ENCODE peak calls at places on chromosome 12, in five cellular contexts. I is gastrocnemius medialis, K is mucosa of descending colon, X is GM23338, J is upper lobe of left lung. Z is an unnamed sample. For H3K36me3, the result is how much of the 10 kb centered on the place peaks cover.

GRCh38 chr12:92528586-92528985 is 174.2 kb upstream of the PLEKHG7 start:
- ATAC-seq in J (no peak), X (no peak), I (no peak), K (no peak), Z (no peak)

GRCh38 chr12:15526033-15526432 is 203.7 kb downstream of the PTPRO start:
- ATAC-seq in I (no peak), K (peak), X (no peak), J (no peak), Z (no peak)

GRCh38 chr12:105020241-105020962 is 34.3 kb downstream of the NOPCHAP1 start:
- ATAC-seq in X (no peak), I (no peak), J (peak), K (no peak), Z (no peak)

GRCh38 chr12:32894566-32894965 is 2.0 kb downstream of the PKP2 start:
- ATAC-seq in X (no peak), K (no peak), J (no peak), I (no peak), Z (no peak)

GRCh38 chr12:87150969-87151662 is 878.1 kb downstream of the C12orf50 start:
- ATAC-seq in J (no peak), I (no peak), K (no peak), X (peak), Z (no peak)

GRCh38 chr12:75935544-75936242 is 95.9 kb downstream of the PHLDA1 start:
- ATAC-seq in I (no peak), K (no peak), J (no peak), X (no peak), Z (no peak)

GRCh38 chr12:32270818-32271710 is 128.3 kb upstream of the FGD4 start:
- ATAC-seq in I (no peak), J (no peak), X (peak), K (peak), Z (no peak)

GRCh38 chr12:116248930-116249329 is 28.6 kb downstream of the MED13L start:
- ATAC-seq in K (no peak), J (no peak), X (no peak), I (no peak), Z (no peak)

GRCh38 chr12:12909995-12910391 is 18.6 kb downstream of the GPRC5A start:
- ATAC-seq in X (no peak), J (peak), K (peak), I (peak), Z (peak)

GRCh38 chr12:115569694-115570093 is 707.8 kb downstream of the MED13L start:
- ATAC-seq in X (peak), K (no peak), J (no peak), I (no peak), Z (no peak)

GRCh38 chr12:68292157-68292940 is 38.9 kb upstream of the IL22 start:
- ATAC-seq in J (no peak), X (no peak), I (no peak), K (no peak), Z (no peak)

GRCh38 chr12:28794796-28795195 is 354.3 kb upstream of the FAR2 start:
- ATAC-seq in I (no peak), X (no peak), J (no peak), K (no peak), Z (no peak)

GRCh38 chr12:110262442-110263388 is 18.3 kb upstream of the ATP2A2 start:
- ATAC-seq in I (no peak), J (peak), X (no peak), K (peak), Z (no peak)

GRCh38 chr12:124130717-124131670 is 158.0 kb downstream of the ZNF664 start:
- ATAC-seq in X (peak), I (no peak), J (no peak), K (peak), Z (no peak)

GRCh38 chr12:47876404-47876960 is 28.3 kb downstream of the VDR start:
- ATAC-seq in J (no peak), X (no peak), K (no peak), I (no peak), Z (no peak)

GRCh38 chr12:94254270-94254669 is 105.9 kb downstream of the PLXNC1 start:
- ATAC-seq in X (no peak), I (no peak), K (no peak), J (no peak), Z (no peak)

GRCh38 chr12:45299132-45299692 is 83.3 kb downstream of the ANO6 start:
- ATAC-seq in J (no peak), X (no peak), I (peak), K (peak), Z (peak)

GRCh38 chr12:101803978-101804377 is 26.8 kb downstream of the GNPTAB start:
- ATAC-seq in X (no peak), K (no peak), I (no peak), J (no peak), Z (no peak)

GRCh38 chr12:129773170-129773493 is 130.7 kb downstream of the TMEM132D start:
- ATAC-seq in J (no peak), I (no peak), K (no peak), X (no peak), Z (no peak)

GRCh38 chr12:50634379-50634778 is 129.5 kb upstream of the ATF1 start:
- ATAC-seq in J (no peak), I (no peak), X (no peak), K (no peak), Z (no peak)

GRCh38 chr12:64946132-64946829 is 121.8 kb downstream of the TBC1D30 start:
- ATAC-seq in J (peak), I (peak), K (peak), X (no peak), Z (peak)

GRCh38 chr12:53207042-53207441 is at the start of gene ITGB7:
- ATAC-seq in I (no peak), X (peak), K (peak), J (peak), Z (peak)

GRCh38 chr12:94603434-94604068 is 46.8 kb downstream of the TMCC3 start:
- ATAC-seq in K (peak), X (peak), I (peak), J (no peak), Z (no peak)

GRCh38 chr12:59626382-59626781 is 30.6 kb downstream of the SLC16A7 start:
- ATAC-seq in X (no peak), J (no peak), K (no peak), I (no peak), Z (no peak)

GRCh38 chr12:52914722-52915121 is 9.8 kb upstream of the KRT8 start:
- ATAC-seq in K (no peak), I (no peak), J (no peak), X (no peak), Z (no peak)

GRCh38 chr12:58086006-58086405 is 144.6 kb downstream of the ATP23 start:
- ATAC-seq in J (no peak), I (no peak), X (no peak), K (no peak), Z (no peak)

DNA sequence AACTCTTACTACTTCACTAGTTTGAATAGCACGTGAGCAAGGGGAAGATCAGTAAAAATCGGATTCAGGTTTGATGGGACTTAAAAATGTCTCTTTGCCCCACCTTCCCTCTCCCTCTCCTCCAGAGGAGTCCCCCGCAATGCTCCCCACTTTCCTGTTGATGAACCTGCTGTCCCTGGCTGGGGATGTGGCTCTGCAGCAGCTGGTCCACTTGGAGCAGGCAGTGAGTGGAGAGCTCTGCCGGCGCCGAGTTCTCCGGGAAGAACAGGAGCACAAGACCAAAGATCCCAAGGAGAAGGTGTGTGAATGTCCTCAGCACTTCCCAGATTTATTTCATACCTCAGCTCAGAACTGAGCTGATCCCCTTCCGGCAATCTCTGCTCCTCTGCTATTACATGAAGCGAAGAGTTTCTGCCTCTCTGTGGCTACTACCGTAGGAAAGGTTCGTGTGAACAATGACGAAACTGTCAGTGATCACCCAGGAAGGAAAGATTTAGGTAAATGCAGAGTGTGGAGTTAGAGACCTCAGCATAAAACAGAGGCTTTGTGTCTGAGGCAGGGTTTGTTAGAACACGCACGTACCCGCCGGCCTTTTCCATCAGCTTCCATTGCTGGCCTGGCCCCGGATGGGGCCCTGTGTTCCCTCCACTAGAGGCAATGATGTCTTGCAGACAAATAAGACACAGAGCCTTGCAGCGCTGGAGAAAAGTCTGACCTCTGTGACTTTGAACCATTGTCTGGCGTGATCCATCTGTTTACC is 7.4 kb upstream of the GAPDH start:
- ATAC-seq in J (no peak), K (no peak), I (no peak), X (no peak), Z (no peak)
- H3K36me3 ChIP-seq in J (half or more), K (under half), I (under half), X (half or more), Z (under half)

GRCh38 chr12:119145367-119145766 is 33.4 kb upstream of the HSPB8 start:
- ATAC-seq in K (no peak), X (peak), J (no peak), I (no peak), Z (no peak)
- H3K36me3 ChIP-seq in K (under half), X (under half), J (under half), I (under half), Z (under half)

GRCh38 chr12:131919366-131920156 is 9.5 kb upstream of the PUS1 start:
- ATAC-seq in J (no peak), I (no peak), K (no peak), X (no peak), Z (no peak)
- H3K36me3 ChIP-seq in J (half or more), I (under half), K (under half), X (under half), Z (half or more)

DNA sequence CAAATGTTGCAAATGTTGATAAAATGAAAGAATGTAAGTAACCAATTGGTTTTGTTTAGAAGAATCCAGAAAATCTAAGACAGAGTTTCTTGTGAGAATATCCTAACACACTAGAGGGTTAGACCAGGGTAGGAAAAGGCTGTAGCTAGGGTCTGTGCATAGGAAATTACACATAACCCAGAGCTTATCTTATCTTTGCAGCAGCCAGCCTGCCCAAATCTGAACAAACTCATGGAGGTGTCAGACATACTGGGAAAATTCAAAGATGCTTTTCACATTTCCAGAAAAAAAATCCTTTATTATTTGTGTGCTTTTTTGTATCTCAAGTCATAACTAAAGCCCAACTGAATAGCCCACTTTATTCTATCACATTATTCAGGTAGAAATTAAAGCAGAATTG is 169.8 kb upstream of the RASSF8 start:
- ATAC-seq in I (no peak), K (no peak), J (no peak), X (no peak), Z (no peak)
- H3K36me3 ChIP-seq in I (under half), K (under half), J (under half), X (under half), Z (under half)

DNA sequence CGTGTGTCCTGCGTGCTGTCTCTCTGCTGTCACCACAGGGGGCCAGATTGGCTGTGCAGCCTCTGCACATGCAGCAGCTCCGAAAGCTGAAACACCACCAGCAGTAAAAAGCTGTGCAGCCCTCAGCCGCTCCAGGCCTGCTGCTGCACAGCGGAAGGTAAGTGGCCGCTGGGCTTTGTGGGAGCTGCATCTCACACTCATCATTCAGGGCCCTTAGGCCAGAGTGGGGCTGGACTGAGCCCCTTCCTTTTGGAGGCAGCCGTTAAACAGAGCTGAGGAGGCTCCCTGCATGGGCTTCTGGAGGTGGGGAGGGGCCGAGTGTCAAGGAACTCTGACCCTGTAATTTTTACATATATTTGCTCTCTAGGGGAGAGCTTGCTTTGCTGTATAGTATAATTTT is 17.1 kb downstream of the DDX51 start:
- ATAC-seq in X (no peak), J (no peak), I (no peak), K (no peak), Z (no peak)
- H3K36me3 ChIP-seq in X (under half), J (half or more), I (under half), K (under half), Z (under half)

GRCh38 chr12:120196363-120196762 is 1.8 kb upstream of the GCN1 start:
- ATAC-seq in X (no peak), J (no peak), I (no peak), K (no peak), Z (no peak)

GRCh38 chr12:120199025-120199424 is 1.9 kb downstream of the RPLP0 start:
- ATAC-seq in K (no peak), J (no peak), X (no peak), I (no peak), Z (no peak)

GRCh38 chr12:120204171-120204570 is 3.3 kb upstream of the RPLP0 start:
- ATAC-seq in J (no peak), X (no peak), I (no peak), K (no peak), Z (no peak)

GRCh38 chr12:120197542-120197887 is 3.0 kb upstream of the GCN1 start:
- ATAC-seq in J (no peak), X (no peak), I (no peak), K (no peak), Z (no peak)

GRCh38 chr12:120199595-120200306 is 1.2 kb downstream of the RPLP0 start:
- ATAC-seq in K (no peak), J (no peak), X (no peak), I (peak), Z (peak)
- H3K36me3 ChIP-seq in K (under half), J (under half), X (under half), I (under half), Z (under half)

GRCh38 chr12:120212301-120212700 is 11.4 kb upstream of the RPLP0 start:
- ATAC-seq in I (no peak), K (no peak), J (no peak), X (no peak), Z (no peak)
- H3K36me3 ChIP-seq in I (under half), K (under half), J (half or more), X (under half), Z (half or more)

DNA sequence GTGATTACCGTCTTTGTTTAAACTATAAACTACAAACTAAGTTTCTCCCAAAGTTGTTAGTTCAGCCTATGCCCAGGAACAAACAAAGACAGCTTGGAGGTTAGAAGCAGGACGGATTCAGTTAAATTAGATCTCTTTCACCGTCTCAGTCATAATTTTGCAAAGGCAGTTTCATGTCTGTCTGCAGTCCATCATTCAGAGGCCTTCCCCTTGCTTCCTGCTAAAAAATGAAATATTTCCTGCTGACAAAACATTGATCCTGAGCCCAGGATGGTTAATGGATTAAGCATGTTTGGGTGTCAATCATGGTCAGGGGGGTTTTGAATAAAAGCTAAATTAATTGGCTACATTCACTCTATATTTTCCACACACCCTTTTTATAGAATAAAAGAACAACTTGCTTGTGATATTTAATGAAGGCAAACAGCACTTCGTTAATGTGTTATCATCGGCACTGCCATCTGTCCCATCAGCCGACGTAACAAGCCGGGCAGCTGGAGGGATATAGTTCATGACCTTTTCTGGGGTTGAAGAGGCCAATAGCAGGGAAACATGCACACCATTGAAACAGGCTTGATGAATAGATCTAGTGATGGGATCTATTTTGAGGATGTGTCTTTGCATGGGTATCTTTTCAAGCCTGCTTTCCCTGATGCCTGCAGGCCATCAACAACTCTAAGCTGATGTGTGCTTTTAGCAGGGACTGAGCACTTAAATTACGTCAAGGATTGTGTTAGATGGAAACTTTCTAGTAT is 521.3 kb upstream of the TMEM132C start:
- ATAC-seq in K (no peak), I (no peak), J (no peak), X (no peak), Z (no peak)
- H3K36me3 ChIP-seq in K (under half), I (under half), J (under half), X (under half), Z (under half)

GRCh38 chr12:119686776-119687175 is 18.8 kb downstream of the PRKAB1 start:
- ATAC-seq in J (no peak), K (no peak), X (no peak), I (no peak), Z (no peak)
- H3K36me3 ChIP-seq in J (under half), K (under half), X (under half), I (under half), Z (under half)